ENCODE peak calls at places on chromosomes 3 and 15, in four cellular contexts. One of them, this sample, is unnamed.

GRCh38 chr3:108134555-108134880 is 43.7 kb upstream of the CD47 start:
- DNase-seq in AG09309: no peak
- DNase-seq in IMR-90: no peak
- DNase-seq in dorsolateral prefrontal cortex: no peak
- DNase-seq in this sample: no peak

GRCh38 chr15:73637527-73637926 is 4.3 kb upstream of the NPTN start:
- DNase-seq in AG09309: no peak
- DNase-seq in IMR-90: no peak
- DNase-seq in dorsolateral prefrontal cortex: no peak
- DNase-seq in this sample: peak

GRCh38 chr3:120193554-120193953 is 91.5 kb downstream of the GPR156 start:
- DNase-seq in AG09309: no peak
- DNase-seq in IMR-90: no peak
- DNase-seq in dorsolateral prefrontal cortex: no peak
- DNase-seq in this sample: no peak

GRCh38 chr3:36678216-36679013 is 85.9 kb downstream of the DCLK3 start:
- DNase-seq in AG09309: no peak
- DNase-seq in IMR-90: peak
- DNase-seq in dorsolateral prefrontal cortex: no peak
- DNase-seq in this sample: no peak

GRCh38 chr15:70090436-70091291 is 7.1 kb downstream of the TLE3 start:
- DNase-seq in AG09309: no peak
- DNase-seq in IMR-90: no peak
- DNase-seq in dorsolateral prefrontal cortex: no peak
- DNase-seq in this sample: no peak

GRCh38 chr3:62242846-62243245 is 130.5 kb downstream of the FEZF2 start:
- DNase-seq in AG09309: no peak
- DNase-seq in IMR-90: no peak
- DNase-seq in dorsolateral prefrontal cortex: no peak
- DNase-seq in this sample: no peak

GRCh38 chr3:171806200-171807128 is 3.8 kb downstream of the PLD1 start:
- DNase-seq in AG09309: peak
- DNase-seq in IMR-90: peak
- DNase-seq in dorsolateral prefrontal cortex: no peak
- DNase-seq in this sample: peak

GRCh38 chr3:129555176-129555575 is 12.2 kb downstream of the H1-8 start:
- DNase-seq in AG09309: no peak
- DNase-seq in IMR-90: no peak
- DNase-seq in dorsolateral prefrontal cortex: no peak
- DNase-seq in this sample: no peak

GRCh38 chr3:32391643-32392529 is at the start of gene CMTM7:
- DNase-seq in AG09309: no peak
- DNase-seq in IMR-90: peak
- DNase-seq in dorsolateral prefrontal cortex: no peak
- DNase-seq in this sample: no peak

GRCh38 chr15:41350057-41350717 is 17.5 kb downstream of the NUSAP1 start:
- DNase-seq in AG09309: no peak
- DNase-seq in IMR-90: no peak
- DNase-seq in dorsolateral prefrontal cortex: no peak
- DNase-seq in this sample: no peak

GRCh38 chr3:44208086-44208485 is 33.6 kb upstream of the TOPAZ1 start:
- DNase-seq in AG09309: no peak
- DNase-seq in IMR-90: no peak
- DNase-seq in dorsolateral prefrontal cortex: no peak
- DNase-seq in this sample: peak

GRCh38 chr15:85151861-85152260 is 170.2 kb downstream of the PDE8A start:
- DNase-seq in AG09309: no peak
- DNase-seq in IMR-90: peak
- DNase-seq in dorsolateral prefrontal cortex: no peak
- DNase-seq in this sample: no peak

GRCh38 chr15:90823455-90823974 is 44.9 kb upstream of the FURIN start:
- DNase-seq in AG09309: no peak
- DNase-seq in IMR-90: no peak
- DNase-seq in dorsolateral prefrontal cortex: no peak
- DNase-seq in this sample: no peak

GRCh38 chr3:11640009-11640673 is 3.6 kb downstream of the VGLL4 start:
- DNase-seq in AG09309: no peak
- DNase-seq in IMR-90: peak
- DNase-seq in dorsolateral prefrontal cortex: no peak
- DNase-seq in this sample: no peak

GRCh38 chr3:161454615-161455014 is 42.0 kb upstream of the OTOL1 start:
- DNase-seq in AG09309: no peak
- DNase-seq in IMR-90: no peak
- DNase-seq in dorsolateral prefrontal cortex: no peak
- DNase-seq in this sample: no peak

GRCh38 chr3:46845397-46845859 is 17.8 kb downstream of the MYL3 start:
- DNase-seq in AG09309: peak
- DNase-seq in IMR-90: peak
- DNase-seq in dorsolateral prefrontal cortex: peak
- DNase-seq in this sample: peak

GRCh38 chr15:51623386-51623938 is 891 bp upstream of the DMXL2 start:
- DNase-seq in AG09309: no peak
- DNase-seq in IMR-90: no peak
- DNase-seq in dorsolateral prefrontal cortex: no peak
- DNase-seq in this sample: no peak

GRCh38 chr3:41369838-41370237 is 170.5 kb downstream of the CTNNB1 start:
- DNase-seq in AG09309: no peak
- DNase-seq in IMR-90: no peak
- DNase-seq in dorsolateral prefrontal cortex: no peak
- DNase-seq in this sample: peak

GRCh38 chr3:182795383-182795782 is 2.1 kb downstream of the ATP11B start:
- DNase-seq in AG09309: no peak
- DNase-seq in IMR-90: no peak
- DNase-seq in dorsolateral prefrontal cortex: no peak
- DNase-seq in this sample: no peak

GRCh38 chr3:101518421-101518871 is 5.4 kb upstream of the SENP7 start:
- DNase-seq in AG09309: no peak
- DNase-seq in IMR-90: peak
- DNase-seq in dorsolateral prefrontal cortex: no peak
- DNase-seq in this sample: no peak

GRCh38 chr3:50572801-50573371 is 3.6 kb downstream of the HEMK1 start:
- DNase-seq in AG09309: no peak
- DNase-seq in IMR-90: no peak
- DNase-seq in dorsolateral prefrontal cortex: no peak
- DNase-seq in this sample: no peak

GRCh38 chr3:17830786-17831185 is 88.4 kb upstream of the TBC1D5 start:
- DNase-seq in AG09309: no peak
- DNase-seq in IMR-90: no peak
- DNase-seq in dorsolateral prefrontal cortex: no peak
- DNase-seq in this sample: no peak

GRCh38 chr3:55091381-55092225 is 163.7 kb upstream of the LRTM1 start:
- DNase-seq in AG09309: peak
- DNase-seq in IMR-90: peak
- DNase-seq in dorsolateral prefrontal cortex: no peak
- DNase-seq in this sample: peak

GRCh38 chr15:79930509-79930908 is 33.7 kb upstream of the MTHFS start:
- DNase-seq in AG09309: no peak
- DNase-seq in IMR-90: no peak
- DNase-seq in dorsolateral prefrontal cortex: no peak
- DNase-seq in this sample: no peak

GRCh38 chr3:124760601-124761000 is 30.3 kb downstream of the UMPS start:
- DNase-seq in AG09309: no peak
- DNase-seq in IMR-90: peak
- DNase-seq in dorsolateral prefrontal cortex: no peak
- DNase-seq in this sample: no peak

GRCh38 chr15:41928637-41929620 is 35.1 kb upstream of the SPTBN5 start:
- DNase-seq in AG09309: no peak
- DNase-seq in IMR-90: no peak
- DNase-seq in dorsolateral prefrontal cortex: no peak
- DNase-seq in this sample: no peak

GRCh38 chr15:48021336-48022086 is 99.3 kb upstream of the SLC24A5 start:
- DNase-seq in AG09309: no peak
- DNase-seq in IMR-90: peak
- DNase-seq in dorsolateral prefrontal cortex: no peak
- DNase-seq in this sample: no peak

GRCh38 chr15:75718326-75718725 is 5.7 kb upstream of the CSPG4 start:
- DNase-seq in AG09309: no peak
- DNase-seq in IMR-90: peak
- DNase-seq in dorsolateral prefrontal cortex: no peak
- DNase-seq in this sample: peak

GRCh38 chr15:58189148-58189811 is 51.1 kb downstream of the AQP9 start:
- DNase-seq in AG09309: no peak
- DNase-seq in IMR-90: no peak
- DNase-seq in dorsolateral prefrontal cortex: no peak
- DNase-seq in this sample: no peak

GRCh38 chr3:193756536-193756935 is 163.5 kb downstream of the OPA1 start:
- DNase-seq in AG09309: no peak
- DNase-seq in IMR-90: no peak
- DNase-seq in dorsolateral prefrontal cortex: no peak
- DNase-seq in this sample: no peak

GRCh38 chr15:34691024-34691423 is 63.8 kb downstream of the GJD2 start:
- DNase-seq in AG09309: no peak
- DNase-seq in IMR-90: peak
- DNase-seq in dorsolateral prefrontal cortex: no peak
- DNase-seq in this sample: no peak

GRCh38 chr3:155572085-155572484 is 172.8 kb downstream of the PLCH1 start:
- DNase-seq in AG09309: peak
- DNase-seq in IMR-90: no peak
- DNase-seq in dorsolateral prefrontal cortex: no peak
- DNase-seq in this sample: peak

GRCh38 chr3:12440927-12441326 is 43.4 kb upstream of the TSEN2 start:
- DNase-seq in AG09309: no peak
- DNase-seq in IMR-90: peak
- DNase-seq in dorsolateral prefrontal cortex: no peak
- DNase-seq in this sample: no peak

GRCh38 chr3:83500422-83500821 is 1458.4 kb upstream of the CADM2 start:
- DNase-seq in AG09309: no peak
- DNase-seq in IMR-90: no peak
- DNase-seq in dorsolateral prefrontal cortex: no peak
- DNase-seq in this sample: no peak

GRCh38 chr3:143974877-143975238 is 3.2 kb downstream of the DIPK2A start:
- DNase-seq in AG09309: no peak
- DNase-seq in IMR-90: peak
- DNase-seq in dorsolateral prefrontal cortex: no peak
- DNase-seq in this sample: no peak

GRCh38 chr15:59087731-59088130 is 17.2 kb upstream of the CCNB2 start:
- DNase-seq in AG09309: no peak
- DNase-seq in IMR-90: no peak
- DNase-seq in dorsolateral prefrontal cortex: no peak
- DNase-seq in this sample: no peak

GRCh38 chr3:120093119-120093922 is 926 bp downstream of the GSK3B start:
- DNase-seq in AG09309: peak
- DNase-seq in IMR-90: peak
- DNase-seq in dorsolateral prefrontal cortex: no peak
- DNase-seq in this sample: peak

GRCh38 chr15:57133127-57133968 is 214.9 kb downstream of the TCF12 start:
- DNase-seq in AG09309: no peak
- DNase-seq in IMR-90: peak
- DNase-seq in dorsolateral prefrontal cortex: peak
- DNase-seq in this sample: no peak

GRCh38 chr15:57130956-57131355 is 212.5 kb downstream of the TCF12 start:
- DNase-seq in AG09309: no peak
- DNase-seq in IMR-90: no peak
- DNase-seq in dorsolateral prefrontal cortex: no peak
- DNase-seq in this sample: no peak

GRCh38 chr15:57134877-57135276 is 216.4 kb downstream of the TCF12 start:
- DNase-seq in AG09309: no peak
- DNase-seq in IMR-90: no peak
- DNase-seq in dorsolateral prefrontal cortex: no peak
- DNase-seq in this sample: no peak

GRCh38 chr15:57124036-57124435 is 205.6 kb downstream of the TCF12 start:
- DNase-seq in AG09309: no peak
- DNase-seq in IMR-90: no peak
- DNase-seq in dorsolateral prefrontal cortex: no peak
- DNase-seq in this sample: no peak

DNA sequence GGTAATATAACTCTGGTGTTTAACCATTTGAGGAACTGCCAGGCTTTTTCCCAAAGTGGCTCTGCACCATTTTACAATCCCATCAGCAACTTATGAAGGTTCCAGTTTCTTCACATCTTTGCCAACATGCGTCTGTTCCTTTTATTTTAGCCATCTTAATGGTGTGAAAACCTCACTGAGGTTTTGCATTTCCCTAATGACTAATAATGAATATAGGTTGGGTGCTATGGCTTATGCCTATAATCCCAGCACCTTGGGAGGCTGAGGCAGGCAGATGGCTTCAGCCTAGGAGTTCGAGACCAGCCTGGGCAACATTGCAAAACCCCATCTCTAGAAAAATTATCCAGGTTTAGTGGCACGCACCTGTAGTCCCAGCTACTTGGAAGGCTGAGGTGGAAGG is 210.6 kb downstream of the TCF12 start:
- DNase-seq in AG09309: no peak
- DNase-seq in IMR-90: no peak
- DNase-seq in dorsolateral prefrontal cortex: no peak
- DNase-seq in this sample: no peak
- TF ChIP-seq CTCF in AG09309: no peak
- TF ChIP-seq CTCF in IMR-90: no peak
- TF ChIP-seq CTCF in dorsolateral prefrontal cortex: no peak
- TF ChIP-seq CTCF in this sample: no peak

DNA sequence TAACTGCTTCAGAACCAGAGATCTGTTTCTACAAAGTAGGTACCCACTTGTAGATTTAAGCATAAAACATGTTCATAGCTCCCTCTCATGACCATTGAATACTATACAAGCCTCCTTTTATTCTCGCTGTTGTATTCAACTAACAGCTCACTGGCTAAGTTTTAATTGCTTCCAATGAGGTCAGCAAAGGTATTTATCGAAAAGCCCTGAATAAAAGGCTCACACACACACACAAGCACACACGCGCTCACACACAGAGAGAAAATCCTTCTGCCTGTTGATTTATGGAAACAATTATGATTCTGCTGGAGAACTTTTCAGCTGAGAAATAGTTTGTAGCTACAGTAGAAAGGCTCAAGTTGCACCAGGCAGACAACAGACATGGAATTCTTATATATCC is at the start of gene FGF7:
- DNase-seq in AG09309: peak
- DNase-seq in IMR-90: peak
- DNase-seq in dorsolateral prefrontal cortex: no peak
- DNase-seq in this sample: no peak
- TF ChIP-seq CTCF in AG09309: peak
- TF ChIP-seq CTCF in IMR-90: peak
- TF ChIP-seq CTCF in dorsolateral prefrontal cortex: no peak
- TF ChIP-seq CTCF in this sample: no peak

GRCh38 chr3:5232570-5232969 is 45.1 kb downstream of the EDEM1 start:
- DNase-seq in AG09309: no peak
- DNase-seq in IMR-90: no peak
- DNase-seq in dorsolateral prefrontal cortex: no peak
- DNase-seq in this sample: no peak

GRCh38 chr3:5231067-5231466 is 43.6 kb downstream of the EDEM1 start:
- DNase-seq in AG09309: no peak
- DNase-seq in IMR-90: no peak
- DNase-seq in dorsolateral prefrontal cortex: no peak
- DNase-seq in this sample: no peak

GRCh38 chr3:5229414-5229813 is 41.9 kb downstream of the EDEM1 start:
- DNase-seq in AG09309: no peak
- DNase-seq in IMR-90: no peak
- DNase-seq in dorsolateral prefrontal cortex: no peak
- DNase-seq in this sample: no peak

GRCh38 chr3:5233026-5233425 is 45.5 kb downstream of the EDEM1 start:
- DNase-seq in AG09309: no peak
- DNase-seq in IMR-90: no peak
- DNase-seq in dorsolateral prefrontal cortex: no peak
- DNase-seq in this sample: no peak

GRCh38 chr3:5231536-5231935 is 44.0 kb downstream of the EDEM1 start:
- DNase-seq in AG09309: no peak
- DNase-seq in IMR-90: no peak
- DNase-seq in dorsolateral prefrontal cortex: no peak
- DNase-seq in this sample: no peak
- TF ChIP-seq CTCF in AG09309: no peak
- TF ChIP-seq CTCF in IMR-90: no peak
- TF ChIP-seq CTCF in dorsolateral prefrontal cortex: no peak
- TF ChIP-seq CTCF in this sample: no peak

GRCh38 chr3:25904248-25904647 is 114.4 kb downstream of the OXSM start:
- DNase-seq in AG09309: no peak
- DNase-seq in IMR-90: no peak
- DNase-seq in dorsolateral prefrontal cortex: no peak
- DNase-seq in this sample: no peak
- TF ChIP-seq CTCF in AG09309: no peak
- TF ChIP-seq CTCF in IMR-90: no peak
- TF ChIP-seq CTCF in dorsolateral prefrontal cortex: peak
- TF ChIP-seq CTCF in this sample: no peak